ENCODE peak calls at places on chromosomes 16 and 17, in eight cellular contexts. G, Q, W, U, V, T, I and B are unnamed samples.

GRCh38 chr16:87416826-87417471 is 24.8 kb downstream of the MAP1LC3B start:
- DNase-seq in G (peak), Q (no peak), W (no peak), U (peak), V (peak), T (peak), I (peak), B (peak)

GRCh38 chr16:57123216-57123968 is 31.0 kb downstream of the CPNE2 start:
- DNase-seq in G (no peak), Q (no peak), W (no peak), U (no peak), V (no peak), T (no peak), I (no peak), B (no peak)

GRCh38 chr16:81940781-81941560 is 70.3 kb downstream of the SDR42E1 start:
- DNase-seq in G (peak), Q (peak), W (peak), U (no peak), V (no peak), T (peak), I (no peak), B (no peak)

GRCh38 chr17:40862985-40863733 is 3.9 kb downstream of the KRT12 start:
- DNase-seq in G (no peak), Q (no peak), W (peak), U (no peak), V (no peak), T (no peak), I (peak), B (peak)

GRCh38 chr16:88618956-88619667 is 19.3 kb upstream of the IL17C start:
- DNase-seq in G (no peak), Q (no peak), W (no peak), U (no peak), V (no peak), T (no peak), I (no peak), B (no peak)

GRCh38 chr16:29784901-29785500 is 5.5 kb upstream of the KIF22 start:
- DNase-seq in G (peak), Q (no peak), W (no peak), U (peak), V (peak), T (peak), I (peak), B (peak)

GRCh38 chr17:41678907-41679739 is 9.6 kb upstream of the EIF1 start:
- DNase-seq in G (peak), Q (no peak), W (no peak), U (no peak), V (peak), T (no peak), I (peak), B (peak)

GRCh38 chr16:3857189-3858013 is 23.1 kb downstream of the CREBBP start:
- DNase-seq in G (peak), Q (no peak), W (no peak), U (peak), V (no peak), T (peak), I (no peak), B (peak)

GRCh38 chr16:15498427-15499175 is 64.2 kb downstream of the BMERB1 start:
- DNase-seq in G (peak), Q (no peak), W (no peak), U (no peak), V (no peak), T (no peak), I (no peak), B (no peak)

GRCh38 chr16:4734063-4734729 is at the start of the genes ANKS3 and DNAAF8:
- DNase-seq in G (peak), Q (peak), W (peak), U (peak), V (peak), T (peak), I (peak), B (peak)

GRCh38 chr17:79668344-79669250 is 57.7 kb upstream of the RBFOX3 start:
- DNase-seq in G (no peak), Q (no peak), W (peak), U (no peak), V (no peak), T (peak), I (no peak), B (no peak)

GRCh38 chr16:3458278-3458851 is 14.9 kb downstream of the NAA60 start:
- DNase-seq in G (peak), Q (no peak), W (no peak), U (peak), V (peak), T (peak), I (peak), B (peak)

GRCh38 chr17:58330544-58330996 is 2.0 kb upstream of the TSPOAP1 start:
- DNase-seq in G (no peak), Q (no peak), W (no peak), U (no peak), V (no peak), T (no peak), I (peak), B (no peak)

GRCh38 chr17:74485012-74485743 is 18.7 kb downstream of the CD300A start:
- DNase-seq in G (no peak), Q (no peak), W (no peak), U (no peak), V (no peak), T (peak), I (no peak), B (no peak)

GRCh38 chr16:8644513-8645140 is 23.1 kb downstream of the METTL22 start:
- DNase-seq in G (no peak), Q (no peak), W (no peak), U (no peak), V (no peak), T (no peak), I (no peak), B (no peak)

GRCh38 chr17:48908047-48908843 is at the start of gene UBE2Z:
- DNase-seq in G (peak), Q (peak), W (peak), U (peak), V (peak), T (peak), I (peak), B (peak)

GRCh38 chr17:66992911-66993310 is 28.4 kb downstream of the CACNG4 start:
- DNase-seq in G (no peak), Q (no peak), W (no peak), U (no peak), V (no peak), T (no peak), I (no peak), B (no peak)

GRCh38 chr17:50893183-50893993 is 27.2 kb upstream of the TOB1 start:
- DNase-seq in G (peak), Q (no peak), W (no peak), U (no peak), V (no peak), T (peak), I (no peak), B (no peak)

GRCh38 chr17:3576970-3577369 is 19.4 kb upstream of the TRPV3 start:
- DNase-seq in G (no peak), Q (no peak), W (no peak), U (no peak), V (no peak), T (no peak), I (no peak), B (no peak)

GRCh38 chr16:83843657-83844056 is 35.9 kb downstream of the HSBP1 start:
- DNase-seq in G (no peak), Q (no peak), W (no peak), U (no peak), V (no peak), T (no peak), I (peak), B (no peak)

GRCh38 chr17:18860161-18860972 is 2.4 kb downstream of the PRPSAP2 start:
- DNase-seq in G (peak), Q (no peak), W (no peak), U (no peak), V (peak), T (no peak), I (no peak), B (peak)

GRCh38 chr16:73025111-73025505 is 22.8 kb downstream of the ZFHX3 start:
- DNase-seq in G (peak), Q (no peak), W (no peak), U (no peak), V (no peak), T (peak), I (no peak), B (no peak)

GRCh38 chr17:48498168-48498840 is 32.5 kb downstream of the HOXB1 start:
- DNase-seq in G (no peak), Q (no peak), W (peak), U (no peak), V (no peak), T (no peak), I (no peak), B (no peak)

GRCh38 chr16:79997257-79997656 is 396.7 kb upstream of the MAF start:
- DNase-seq in G (peak), Q (no peak), W (peak), U (no peak), V (no peak), T (no peak), I (peak), B (peak)

GRCh38 chr16:85415196-85415988 is 197.7 kb upstream of the GSE1 start:
- DNase-seq in G (no peak), Q (no peak), W (peak), U (peak), V (no peak), T (no peak), I (no peak), B (no peak)

GRCh38 chr16:73232555-73233422 is 184.9 kb upstream of the ZFHX3 start:
- DNase-seq in G (no peak), Q (peak), W (no peak), U (peak), V (no peak), T (no peak), I (no peak), B (no peak)

GRCh38 chr16:57570301-57571070 is 28.0 kb downstream of the ADGRG5 start:
- DNase-seq in G (no peak), Q (no peak), W (no peak), U (no peak), V (no peak), T (no peak), I (no peak), B (no peak)

GRCh38 chr16:87169509-87169985 is 147.6 kb downstream of the C16orf95 start:
- DNase-seq in G (peak), Q (peak), W (no peak), U (no peak), V (no peak), T (no peak), I (no peak), B (no peak)

GRCh38 chr16:52384378-52384777 is 162.6 kb downstream of the TOX3 start:
- DNase-seq in G (no peak), Q (no peak), W (no peak), U (no peak), V (no peak), T (no peak), I (no peak), B (no peak)

GRCh38 chr16:47045459-47045858 is 72.0 kb upstream of the DNAJA2 start:
- DNase-seq in G (no peak), Q (no peak), W (no peak), U (no peak), V (no peak), T (no peak), I (no peak), B (no peak)

GRCh38 chr16:47043970-47044684 is 70.7 kb upstream of the DNAJA2 start:
- DNase-seq in G (no peak), Q (no peak), W (no peak), U (no peak), V (no peak), T (no peak), I (no peak), B (no peak)

GRCh38 chr16:47045023-47045422 is 71.5 kb upstream of the DNAJA2 start:
- DNase-seq in G (peak), Q (no peak), W (no peak), U (no peak), V (no peak), T (no peak), I (no peak), B (no peak)

GRCh38 chr16:47047804-47048203 is 74.3 kb upstream of the DNAJA2 start:
- DNase-seq in G (no peak), Q (no peak), W (no peak), U (no peak), V (no peak), T (no peak), I (no peak), B (no peak)

DNA sequence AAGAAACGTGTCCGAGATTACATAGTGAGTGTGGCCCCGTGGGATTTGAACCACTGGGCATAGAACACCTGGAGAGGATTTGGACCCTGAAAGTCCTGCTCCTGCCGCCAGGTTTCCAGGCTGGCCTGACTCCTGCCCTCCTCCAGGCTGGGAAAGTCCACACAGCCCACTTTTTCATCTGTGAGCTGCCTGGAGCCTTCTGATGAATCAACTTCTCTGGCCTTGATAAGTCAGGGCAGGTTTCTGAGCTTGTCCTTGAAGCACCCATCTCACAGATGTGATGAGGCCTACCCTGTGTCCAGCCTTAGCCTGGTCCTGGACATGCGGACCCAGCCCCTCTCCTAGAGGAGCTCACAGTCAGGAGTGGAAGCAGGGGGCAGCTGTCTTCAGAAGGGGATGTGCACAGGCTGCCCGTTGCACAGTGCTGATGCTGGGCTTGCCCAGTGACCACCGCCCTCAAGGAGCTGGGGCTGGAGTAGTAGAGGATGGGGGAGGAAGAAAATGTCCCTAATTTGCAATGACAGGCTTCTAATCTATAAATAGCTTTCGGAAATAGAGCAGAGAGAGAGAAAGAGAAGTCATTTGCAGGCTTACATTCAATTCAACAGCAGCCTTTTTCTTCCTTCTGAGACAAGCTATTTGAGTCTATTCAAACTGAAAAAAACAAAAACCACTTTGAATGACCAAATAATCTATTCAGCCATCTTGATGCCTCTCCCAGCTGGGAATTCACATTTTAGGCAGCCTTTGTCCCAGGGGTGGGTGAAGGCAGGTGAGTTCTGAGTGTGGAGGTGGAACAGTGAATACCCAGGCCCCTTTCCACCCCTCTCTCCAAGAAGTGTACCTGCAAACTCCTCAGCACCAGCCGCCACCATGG is 73.5 kb upstream of the DNAJA2 start:
- DNase-seq in G (no peak), Q (no peak), W (no peak), U (no peak), V (no peak), T (no peak), I (no peak), B (peak)
- H3K4me3 ChIP-seq in G (no peak), Q (no peak), W (no peak), U (no peak), V (no peak), T (no peak), I (no peak), B (no peak)

GRCh38 chr16:51239196-51239595 is 88.1 kb upstream of the SALL1 start:
- DNase-seq in G (no peak), Q (no peak), W (no peak), U (no peak), V (no peak), T (no peak), I (no peak), B (no peak)

GRCh38 chr16:51245306-51245705 is 94.2 kb upstream of the SALL1 start:
- DNase-seq in G (no peak), Q (no peak), W (no peak), U (peak), V (no peak), T (no peak), I (no peak), B (no peak)

GRCh38 chr16:51248217-51248616 is 97.1 kb upstream of the SALL1 start:
- DNase-seq in G (no peak), Q (no peak), W (no peak), U (no peak), V (no peak), T (no peak), I (no peak), B (no peak)

GRCh38 chr16:51242281-51242994 is 91.4 kb upstream of the SALL1 start:
- DNase-seq in G (no peak), Q (no peak), W (no peak), U (no peak), V (no peak), T (no peak), I (no peak), B (no peak)

DNA sequence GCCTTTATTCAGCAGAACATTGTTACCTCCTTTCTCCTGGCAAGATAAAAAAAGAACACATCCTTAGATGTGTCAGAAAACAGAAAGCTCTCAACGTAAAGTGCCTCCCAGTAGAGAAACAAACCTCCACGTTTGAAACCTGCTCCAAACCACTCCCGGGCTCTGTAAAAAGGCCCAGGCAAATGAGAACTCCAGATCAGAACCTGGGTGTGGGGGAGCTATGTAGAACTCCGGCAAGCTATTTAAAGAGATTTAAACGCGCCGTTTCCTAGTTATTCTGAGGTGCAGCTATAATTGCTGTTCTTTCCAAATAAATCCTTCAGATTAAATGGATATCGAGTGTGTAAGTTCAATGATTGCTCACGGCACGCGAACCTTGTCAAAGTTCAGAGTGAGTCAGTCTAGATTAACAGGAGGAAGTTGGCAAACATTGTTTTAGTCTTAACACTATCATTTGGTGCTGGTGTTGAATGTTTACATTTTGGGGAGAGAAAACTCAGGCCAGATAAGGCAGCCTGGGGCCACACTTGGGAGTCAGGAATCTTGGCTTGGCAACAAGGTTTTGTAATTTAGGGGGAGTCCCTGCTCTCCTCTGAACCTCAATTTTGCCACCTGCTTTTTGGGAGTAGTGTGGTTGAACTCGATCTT is 92.9 kb upstream of the SALL1 start:
- DNase-seq in G (no peak), Q (no peak), W (no peak), U (no peak), V (peak), T (no peak), I (no peak), B (no peak)
- H3K4me3 ChIP-seq in G (no peak), Q (no peak), W (no peak), U (no peak), V (no peak), T (no peak), I (no peak), B (no peak)

DNA sequence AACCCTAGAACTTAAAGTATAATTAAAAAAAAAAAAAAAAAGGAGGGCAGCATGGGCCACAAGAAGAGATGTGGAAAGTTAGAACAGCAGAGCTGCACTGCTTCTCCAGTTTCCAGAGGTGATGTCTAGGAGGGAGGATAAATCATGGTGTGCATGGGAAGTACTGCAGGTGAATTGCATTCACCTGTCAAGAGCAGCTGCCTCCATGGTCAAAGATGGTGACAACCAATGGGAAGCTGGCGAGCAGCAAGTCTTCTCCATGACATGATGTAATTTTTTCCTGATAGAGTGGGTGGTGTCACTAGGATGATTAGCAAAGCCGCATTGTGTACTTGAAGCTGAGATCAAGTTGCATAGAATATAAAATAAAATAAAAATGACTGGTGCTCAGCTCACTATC is 95.6 kb upstream of the HS3ST4 start:
- DNase-seq in G (no peak), Q (no peak), W (no peak), U (no peak), V (no peak), T (no peak), I (no peak), B (no peak)
- H3K4me3 ChIP-seq in G (no peak), Q (no peak), W (no peak), U (no peak), V (no peak), T (no peak), I (no peak), B (no peak)

DNA sequence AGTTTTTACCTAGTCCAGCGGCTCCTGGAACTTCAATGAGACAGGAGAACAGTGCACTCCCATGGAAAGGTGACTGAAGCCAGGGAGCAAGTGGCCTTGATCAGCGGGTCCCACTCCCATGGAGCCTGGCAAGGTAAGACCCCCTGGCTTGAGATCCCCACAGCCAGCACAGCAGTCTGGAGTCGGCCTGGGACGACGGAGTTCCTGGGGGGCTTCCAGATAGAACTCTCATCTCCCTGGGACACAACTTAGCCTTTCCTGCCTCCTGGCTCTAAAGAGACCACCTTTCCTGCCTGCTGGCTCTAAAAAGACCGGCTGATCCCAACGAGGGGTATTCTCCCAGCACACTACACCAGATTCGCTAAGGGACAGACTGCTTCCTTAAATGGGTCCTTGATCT is 1279.0 kb upstream of the GOT2 start:
- DNase-seq in G (no peak), Q (no peak), W (no peak), U (no peak), V (no peak), T (peak), I (no peak), B (no peak)
- H3K4me3 ChIP-seq in G (no peak), Q (no peak), W (no peak), U (no peak), V (no peak), T (no peak), I (no peak), B (no peak)

GRCh38 chr17:37711113-37711512 is 33.7 kb downstream of the HNF1B start:
- DNase-seq in G (no peak), Q (no peak), W (no peak), U (no peak), V (no peak), T (no peak), I (no peak), B (no peak)
- H3K4me3 ChIP-seq in G (no peak), Q (no peak), W (no peak), U (no peak), V (no peak), T (no peak), I (no peak), B (no peak)

DNA sequence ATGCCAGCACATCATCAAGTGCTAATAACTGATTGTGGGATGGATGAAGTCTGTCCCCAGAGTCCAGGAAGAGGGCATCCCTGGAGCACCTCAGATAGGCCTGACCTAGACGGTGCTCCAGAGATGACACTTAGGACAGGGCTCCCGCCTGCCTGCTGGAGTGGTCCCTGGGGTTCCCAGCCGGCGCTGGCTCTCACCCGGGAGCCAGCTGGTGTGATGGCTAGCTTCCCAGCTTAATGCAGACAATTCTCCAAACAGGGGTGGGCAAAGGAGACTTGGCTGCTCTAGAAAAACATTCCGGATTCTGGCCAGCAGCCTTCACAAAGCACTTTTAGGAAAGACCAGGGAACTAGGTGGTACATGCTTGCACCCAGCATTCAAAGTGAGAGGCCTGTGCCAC is 18.6 kb downstream of the ACE start:
- DNase-seq in G (no peak), Q (no peak), W (no peak), U (no peak), V (no peak), T (no peak), I (no peak), B (no peak)
- H3K4me3 ChIP-seq in G (no peak), Q (no peak), W (no peak), U (no peak), V (no peak), T (no peak), I (no peak), B (no peak)